ENCODE peak calls at places on chromosomes 4 and X, in eight cellular contexts. Z is Peyer's patch, O is psoas muscle, T is cardiac muscle cell, F is GM23338, V is GM13977, H is thoracic aorta, P is colonic mucosa. X is an unnamed sample.

GRCh38 chrX:22105231-22105630 is 73.1 kb downstream of the PHEX start:
- DNase-seq in Z (no peak), O (no peak), T (no peak), F (no peak), V (no peak), H (no peak), P (no peak), X (no peak)

GRCh38 chr4:8694651-8695151 is 102.1 kb downstream of the CPZ start:
- DNase-seq in Z (peak; percentile 43), O (no peak), T (no peak), F (no peak), V (no peak), H (no peak), P (no peak), X (no peak)

GRCh38 chr4:139243448-139244365 is 36.3 kb downstream of the MGARP start:
- DNase-seq in Z (no peak), O (no peak), T (no peak), F (no peak), V (no peak), H (peak; percentile 4), P (no peak), X (no peak)

GRCh38 chr4:28443786-28444412 is 1583.3 kb downstream of the STIM2 start:
- DNase-seq in Z (no peak), O (no peak), T (peak; percentile 9), F (peak; percentile 45), V (no peak), H (no peak), P (no peak), X (no peak)

GRCh38 chr4:105741548-105741947 is 33.0 kb downstream of the GSTCD start:
- DNase-seq in Z (no peak), O (no peak), T (no peak), F (no peak), V (no peak), H (no peak), P (no peak), X (no peak)

GRCh38 chr4:185341377-185341776 is 54.3 kb downstream of the LRP2BP start:
- DNase-seq in Z (no peak), O (no peak), T (no peak), F (no peak), V (no peak), H (no peak), P (no peak), X (no peak)

GRCh38 chr4:1973218-1973617 is 35.6 kb downstream of the NELFA start:
- DNase-seq in Z (no peak), O (peak; percentile 35), T (no peak), F (no peak), V (no peak), H (no peak), P (no peak), X (no peak)

GRCh38 chr4:80153800-80154546 is 43.3 kb upstream of the PRDM8 start:
- DNase-seq in Z (no peak), O (no peak), T (no peak), F (no peak), V (no peak), H (no peak), P (no peak), X (no peak)

GRCh38 chrX:111375747-111376146 is 36.2 kb downstream of the DCX start:
- DNase-seq in Z (no peak), O (no peak), T (peak; percentile 71), F (peak; percentile 49), V (no peak), H (no peak), P (no peak), X (no peak)

GRCh38 chr4:61294001-61294400 is 93.9 kb downstream of the ADGRL3 start:
- DNase-seq in Z (no peak), O (no peak), T (no peak), F (no peak), V (no peak), H (no peak), P (no peak), X (no peak)

GRCh38 chrX:46737462-46737861 is 21.5 kb downstream of the SLC9A7 start:
- DNase-seq in Z (no peak), O (no peak), T (no peak), F (no peak), V (no peak), H (no peak), P (no peak), X (no peak)

GRCh38 chrX:123959281-123960063 is 2.0 kb upstream of the STAG2 start:
- DNase-seq in Z (peak; percentile 60), O (peak; percentile 78), T (peak; percentile 23), F (peak; percentile 19), V (peak; percentile 19), H (no peak), P (peak; percentile 44), X (no peak)

GRCh38 chrX:134423606-134424005 is 36.4 kb upstream of the HPRT1 start:
- DNase-seq in Z (no peak), O (no peak), T (peak; percentile 15), F (no peak), V (no peak), H (no peak), P (no peak), X (peak; percentile 1)

GRCh38 chr4:177442623-177443155 is 452 bp upstream of the AGA start:
- DNase-seq in Z (no peak), O (no peak), T (no peak), F (no peak), V (peak; percentile 27), H (no peak), P (peak; percentile 25), X (no peak)

GRCh38 chr4:3814026-3814570 is 47.9 kb downstream of the ADRA2C start:
- DNase-seq in Z (no peak), O (no peak), T (no peak), F (no peak), V (no peak), H (no peak), P (no peak), X (no peak)
- TF ChIP-seq CTCF in Z (no peak), O (no peak), T (no peak), F (no peak), V (no peak), H (no peak), P (no peak), X (no peak)

DNA sequence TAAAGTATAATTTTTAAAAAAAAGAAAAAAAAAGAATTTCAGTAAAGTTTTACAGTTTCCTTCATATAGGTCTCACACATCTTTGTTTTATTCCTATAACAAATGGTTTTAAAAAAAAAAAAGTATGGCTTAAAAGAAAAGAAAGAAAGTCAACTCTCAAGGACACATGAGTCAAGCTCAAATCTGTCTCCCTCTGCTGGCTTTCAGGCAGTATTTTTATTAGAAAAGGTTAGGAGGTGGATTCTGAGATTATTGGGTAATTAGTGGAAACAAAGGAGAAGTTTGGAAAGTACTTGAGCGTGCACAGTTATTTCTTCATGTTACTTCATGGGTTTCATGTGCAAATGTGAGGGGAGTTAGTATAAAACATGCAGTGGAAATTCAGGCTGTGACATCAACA is 36.6 kb upstream of the BTC start:
- DNase-seq in Z (no peak), O (no peak), T (no peak), F (no peak), V (no peak), H (no peak), P (no peak), X (no peak)
- TF ChIP-seq CTCF in Z (no peak), O (no peak), T (peak; percentile 26), F (peak; percentile 60), V (peak; percentile 9), H (no peak), P (no peak), X (peak; percentile 9)

DNA sequence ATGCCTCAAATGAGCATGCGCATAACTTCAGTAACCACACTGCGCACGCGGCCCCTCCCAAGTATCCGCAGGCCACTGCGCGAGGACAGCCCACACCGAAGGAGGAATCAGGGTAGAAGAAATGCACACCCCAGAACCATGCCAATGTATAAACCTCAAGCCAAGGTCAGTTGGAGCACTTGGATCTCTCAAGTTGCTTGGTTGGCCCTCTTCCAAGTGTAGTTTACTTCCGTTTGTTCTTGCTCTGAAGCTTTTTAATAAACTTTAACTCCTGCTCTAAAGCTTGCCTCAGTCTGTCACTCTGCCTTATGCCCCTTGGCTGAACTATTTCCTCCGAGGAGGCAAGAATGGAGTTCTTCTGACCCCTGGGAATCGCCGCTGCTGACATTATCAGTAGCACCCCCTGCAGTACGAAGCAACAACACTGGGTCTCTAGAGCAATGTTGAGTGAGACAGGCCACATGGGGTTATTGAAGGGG is 22.0 kb upstream of the SPINK2 start:
- DNase-seq in Z (no peak), O (no peak), T (no peak), F (peak; percentile 65), V (no peak), H (no peak), P (no peak), X (peak; percentile 33)
- TF ChIP-seq CTCF in Z (no peak), O (no peak), T (peak; percentile 26), F (peak; percentile 46), V (no peak), H (no peak), P (no peak), X (no peak)

GRCh38 chrX:12080265-12080664 is 58.0 kb upstream of the FRMPD4 start:
- DNase-seq in Z (no peak), O (no peak), T (peak; percentile 46), F (peak; percentile 72), V (peak; percentile 23), H (no peak), P (no peak), X (no peak)
- TF ChIP-seq CTCF in Z (peak; percentile 10), O (peak; percentile 28), T (peak; percentile 51), F (peak; percentile 61), V (peak; percentile 55), H (no peak), P (no peak), X (peak; percentile 47)

DNA sequence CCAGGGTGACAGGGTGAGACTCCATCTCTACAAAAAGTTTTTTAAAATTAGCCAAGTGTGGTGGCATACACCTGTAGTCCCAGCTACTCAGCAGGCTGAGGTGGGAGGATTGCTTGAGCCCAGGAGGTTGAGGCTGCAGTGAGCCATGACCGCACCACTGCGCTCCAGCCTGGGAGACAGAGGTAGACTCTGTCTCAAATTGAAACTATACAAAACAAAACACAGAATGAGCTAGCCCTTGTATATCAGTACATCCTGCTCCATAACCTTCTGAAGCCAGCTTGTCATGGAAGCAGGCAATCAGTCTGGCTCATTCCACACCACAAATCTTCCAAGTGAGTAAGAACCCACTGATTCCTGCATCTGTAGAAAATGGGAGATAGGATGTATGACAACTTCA is 49.0 kb downstream of the CD99L2 start:
- DNase-seq in Z (no peak), O (no peak), T (no peak), F (no peak), V (no peak), H (no peak), P (no peak), X (no peak)
- TF ChIP-seq CTCF in Z (no peak), O (no peak), T (no peak), F (no peak), V (no peak), H (no peak), P (no peak), X (no peak)

DNA sequence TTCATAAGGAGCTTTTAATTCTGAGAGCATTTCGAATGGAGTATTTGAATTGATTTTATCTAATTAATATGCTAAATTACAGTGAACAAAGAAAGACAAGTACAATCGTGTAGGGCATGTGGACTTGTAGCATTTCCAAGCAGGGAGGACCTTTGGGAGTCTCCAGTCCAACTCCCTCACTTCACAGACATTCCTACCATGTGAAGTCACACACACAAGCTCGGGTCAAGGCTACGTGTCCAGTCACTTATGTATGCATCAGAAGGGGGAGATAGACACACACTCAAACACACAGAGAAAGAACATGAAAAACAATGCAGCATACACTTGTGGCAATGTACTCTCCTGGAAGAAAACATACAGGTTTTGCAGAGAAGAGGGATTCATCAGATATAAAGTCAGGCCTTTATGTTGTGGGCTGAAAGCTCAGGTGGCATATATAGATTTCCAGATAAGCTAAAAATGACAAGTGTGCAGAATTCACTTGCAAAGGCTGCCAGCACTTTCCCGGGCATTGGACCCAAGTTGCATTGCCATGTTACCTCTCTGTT is 136.1 kb upstream of the MID1 start:
- DNase-seq in Z (no peak), O (no peak), T (peak; percentile 61), F (peak; percentile 19), V (no peak), H (no peak), P (no peak), X (peak; percentile 66)
- TF ChIP-seq CTCF in Z (no peak), O (no peak), T (peak; percentile 3), F (no peak), V (no peak), H (no peak), P (no peak), X (peak; percentile 12)